ENCODE peak calls at places on chromosome 14, in eight cellular contexts. I, P, G, V, E, Z, F and S are unnamed samples.

GRCh38 chr14:61498811-61499210 is 177.4 kb downstream of the PRKCH start:
- DNase-seq in P (no peak), G (peak), I (no peak), V (no peak), Z (no peak), F (no peak), E (peak), S (peak)

GRCh38 chr14:24605435-24606190 is 3.9 kb downstream of the GZMH start:
- DNase-seq in E (peak), G (no peak), Z (peak), P (peak), V (peak), F (peak), I (peak), S (peak)

GRCh38 chr14:77082356-77082755 is 15.7 kb upstream of the CIPC start:
- DNase-seq in E (no peak), V (no peak), Z (no peak), P (no peak), G (no peak), I (no peak), F (no peak), S (no peak)

GRCh38 chr14:68074765-68075381 is 255.3 kb downstream of the RAD51B start:
- DNase-seq in G (no peak), F (no peak), Z (no peak), V (no peak), E (no peak), I (no peak), P (no peak), S (no peak)

GRCh38 chr14:54189358-54190354 is 207.2 kb upstream of the CDKN3 start:
- DNase-seq in P (no peak), E (peak), I (no peak), V (peak), Z (no peak), F (no peak), G (no peak), S (peak)

GRCh38 chr14:65704412-65704811 is 291.9 kb downstream of the FUT8 start:
- DNase-seq in E (peak), Z (no peak), P (no peak), F (no peak), V (no peak), G (peak), I (no peak), S (no peak)

GRCh38 chr14:58703149-58703509 is 65.4 kb downstream of the DACT1 start:
- DNase-seq in E (no peak), F (no peak), Z (no peak), P (no peak), I (no peak), V (no peak), G (no peak), S (no peak)

GRCh38 chr14:90805662-90806548 is 10.3 kb downstream of the TTC7B start:
- DNase-seq in I (no peak), P (no peak), V (no peak), Z (no peak), F (no peak), G (no peak), E (no peak), S (no peak)

GRCh38 chr14:73254247-73255004 is 17.1 kb downstream of the PAPLN start:
- DNase-seq in G (no peak), F (no peak), P (no peak), Z (no peak), I (no peak), V (no peak), E (no peak), S (no peak)

GRCh38 chr14:55580401-55581010 is 499 bp downstream of the KTN1 start:
- DNase-seq in P (peak), I (peak), G (no peak), F (peak), Z (peak), V (peak), E (no peak), S (peak)

GRCh38 chr14:68625366-68626090 is 167.3 kb downstream of the ZFP36L1 start:
- DNase-seq in G (no peak), P (no peak), I (no peak), F (no peak), Z (no peak), E (no peak), V (no peak), S (no peak)

GRCh38 chr14:39755269-39755878 is 323.1 kb upstream of the FBXO33 start:
- DNase-seq in G (no peak), Z (no peak), E (no peak), V (no peak), F (no peak), P (no peak), I (no peak), S (no peak)

GRCh38 chr14:78530078-78530477 is 359.9 kb downstream of the NRXN3 start:
- DNase-seq in E (peak), P (no peak), G (no peak), V (no peak), F (peak), Z (peak), I (peak), S (peak)

GRCh38 chr14:52895000-52895399 is 55.9 kb downstream of the FERMT2 start:
- DNase-seq in G (no peak), I (no peak), Z (no peak), F (no peak), P (no peak), V (no peak), E (no peak), S (no peak)

GRCh38 chr14:102203382-102203781 is 63.7 kb downstream of the WDR20 start:
- DNase-seq in F (no peak), I (no peak), V (no peak), Z (no peak), E (no peak), P (no peak), G (no peak), S (no peak)

GRCh38 chr14:55911794-55912193 is 206.4 kb upstream of the PELI2 start:
- DNase-seq in Z (no peak), E (no peak), V (no peak), F (no peak), I (no peak), G (no peak), P (no peak), S (no peak)

DNA sequence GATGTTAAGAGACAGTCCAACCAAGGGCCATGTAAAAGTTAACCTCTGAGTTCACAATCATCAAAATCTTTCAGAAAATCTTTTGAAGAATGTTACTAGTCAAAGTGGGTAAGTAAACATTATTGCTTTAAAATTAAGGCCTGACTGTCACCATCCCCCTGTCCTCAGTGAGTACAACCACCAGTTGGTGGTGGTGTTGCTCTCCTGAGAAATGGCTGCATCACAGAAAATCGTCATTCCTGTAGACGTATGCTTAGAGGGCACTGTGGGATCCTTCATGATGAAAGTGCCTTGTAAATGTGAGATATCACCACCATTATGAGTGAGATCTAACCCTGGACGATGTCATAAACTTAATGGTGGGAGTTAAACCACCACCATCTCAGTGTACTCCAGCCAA is 451.2 kb downstream of the RPS29 start:
- DNase-seq in V (no peak), E (no peak), P (no peak), G (no peak), F (no peak), Z (no peak), I (peak), S (no peak)
- TF ChIP-seq CTCF in V (no peak), E (no peak), P (no peak), G (no peak), F (no peak), Z (no peak), I (peak), S (no peak)

DNA sequence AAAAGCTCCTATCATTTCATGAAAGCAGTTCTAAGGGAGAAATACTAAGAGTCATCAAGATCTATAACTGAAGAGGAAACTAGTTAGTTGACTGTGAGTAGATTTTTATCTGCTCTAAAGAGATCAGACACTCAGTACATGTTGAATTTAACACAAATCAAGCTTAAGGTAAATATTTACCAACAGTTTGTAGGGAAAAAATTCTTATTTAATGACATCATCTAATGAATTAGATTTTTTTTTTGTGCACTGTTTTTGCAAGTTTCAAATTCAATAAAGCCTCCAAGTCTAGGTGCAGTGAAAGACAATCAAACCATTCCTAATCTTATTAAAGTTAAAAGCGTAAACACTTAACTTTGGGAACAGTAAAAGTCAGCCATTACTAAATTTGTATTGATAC is 93.0 kb upstream of the PRKD1 start:
- DNase-seq in P (no peak), V (no peak), E (no peak), I (no peak), Z (no peak), G (no peak), F (no peak), S (no peak)
- TF ChIP-seq CTCF in P (no peak), V (no peak), E (no peak), I (no peak), Z (no peak), G (no peak), F (no peak), S (no peak)

DNA sequence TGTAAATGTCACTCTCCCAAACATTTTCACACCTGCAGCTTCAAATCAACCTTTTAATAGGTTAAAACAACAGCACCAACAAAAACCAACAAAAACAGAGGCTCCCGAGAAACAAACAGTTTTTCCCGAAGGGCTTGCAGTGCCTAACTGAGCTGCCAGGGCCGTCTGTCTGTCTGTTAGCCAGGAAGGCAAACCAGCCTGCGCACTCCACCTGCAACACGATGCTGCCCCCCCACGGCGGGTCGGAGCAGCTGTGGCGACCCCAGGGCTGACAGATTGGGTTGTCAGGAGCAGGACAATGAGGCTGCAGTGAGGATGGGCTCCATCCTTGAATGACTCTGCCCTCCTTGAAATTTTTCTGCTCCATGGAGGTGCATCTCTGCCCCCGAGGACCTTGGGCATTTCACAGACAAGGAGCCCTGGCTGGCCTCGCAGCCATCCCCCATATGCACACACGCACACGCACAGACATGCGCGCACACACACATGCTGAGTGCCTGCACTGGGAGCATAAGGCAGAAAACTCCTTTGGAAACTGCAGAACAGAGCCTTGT is 2.6 kb downstream of the RTL1 start:
- DNase-seq in P (no peak), V (no peak), Z (peak), I (peak), G (no peak), F (peak), E (no peak), S (peak)
- TF ChIP-seq CTCF in P (no peak), V (no peak), Z (peak), I (peak), G (peak), F (peak), E (peak), S (peak)

GRCh38 chr14:105020815-105021655 is at the start of gene CDCA4:
- DNase-seq in V (peak), P (peak), E (peak), Z (peak), F (peak), I (peak), G (peak), S (peak)

GRCh38 chr14:105023144-105023543 is 2.3 kb upstream of the CDCA4 start:
- DNase-seq in V (no peak), I (no peak), Z (no peak), F (no peak), G (no peak), P (no peak), E (no peak), S (peak)

GRCh38 chr14:105022276-105022670 is 1.4 kb upstream of the CDCA4 start:
- DNase-seq in Z (no peak), E (no peak), F (no peak), V (no peak), G (no peak), P (no peak), I (no peak), S (no peak)

GRCh38 chr14:105019861-105020814 is 745 bp downstream of the CDCA4 start:
- DNase-seq in V (peak), Z (peak), F (peak), G (no peak), E (no peak), P (no peak), I (peak), S (peak)

GRCh38 chr14:105021656-105022275 is 883 bp upstream of the CDCA4 start:
- DNase-seq in G (no peak), P (no peak), Z (peak), F (peak), V (peak), I (peak), E (no peak), S (peak)
- TF ChIP-seq CTCF in G (no peak), P (no peak), Z (no peak), F (no peak), V (no peak), I (peak), E (peak), S (no peak)

DNA sequence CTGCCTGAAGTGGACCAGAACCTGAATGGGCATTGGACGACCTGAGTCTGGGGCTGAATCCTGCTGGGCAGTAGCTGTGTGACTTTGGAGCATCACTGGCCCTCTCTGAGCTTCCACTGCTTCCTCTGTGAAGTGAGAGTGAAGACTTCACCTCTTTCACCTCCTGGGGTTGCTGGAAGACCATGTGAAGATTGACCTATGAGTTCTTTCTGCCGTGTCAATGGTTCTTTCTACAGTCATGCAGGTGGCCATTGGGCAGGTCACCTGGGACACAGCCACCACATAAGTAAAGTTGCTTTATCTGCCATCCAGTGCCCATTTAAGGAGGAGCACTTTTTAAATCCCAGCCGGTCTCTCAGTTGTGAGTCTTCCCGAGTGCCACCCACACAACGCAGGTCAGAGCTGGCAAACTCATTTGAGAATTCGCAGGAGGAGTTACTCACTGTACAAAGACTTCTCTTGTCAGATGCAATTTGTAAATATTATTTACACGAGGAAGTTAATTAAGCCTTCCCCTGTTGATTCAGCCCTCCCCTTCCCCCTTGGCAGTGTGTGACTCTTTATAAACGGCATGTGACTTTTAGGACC is 74.8 kb upstream of the TCL1B start:
- DNase-seq in P (no peak), G (no peak), F (no peak), Z (no peak), E (peak), I (no peak), V (no peak), S (no peak)
- TF ChIP-seq CTCF in P (no peak), G (no peak), F (no peak), Z (no peak), E (no peak), I (peak), V (no peak), S (no peak)